ENCODE peak calls at places on chromosome 5, in five cellular contexts. I is neural crest cell, D is upper lobe of left lung, O is epithelial cell of esophagus, E is endothelial cell. S is an unnamed sample.
A peak's percentile ranks its signal among the peaks of the same experiment; 100 is the strongest.

GRCh38 chr5:5229405-5229804 is 89.3 kb downstream of the ADAMTS16 start:
- DNase-seq in I (no peak), O (peak; percentile 6), E (no peak), D (no peak), S (no peak)

GRCh38 chr5:134637106-134637721 is 4.6 kb upstream of the SAR1B start:
- DNase-seq in D (no peak), I (no peak), E (no peak), O (peak; percentile 94), S (no peak)

GRCh38 chr5:524442-525163 is at the start of gene SLC9A3:
- DNase-seq in I (no peak), E (no peak), D (peak; percentile 79), O (no peak), S (no peak)

GRCh38 chr5:148729182-148729581 is 74.9 kb upstream of the HTR4 start:
- DNase-seq in O (peak; percentile 14), I (no peak), E (no peak), D (no peak), S (no peak)

GRCh38 chr5:65326912-65327311 is 154.8 kb downstream of the ADAMTS6 start:
- DNase-seq in D (no peak), I (no peak), E (no peak), O (no peak), S (no peak)

GRCh38 chr5:160675988-160676387 is 176.0 kb downstream of the ATP10B start:
- DNase-seq in D (no peak), O (no peak), I (no peak), E (no peak), S (no peak)

GRCh38 chr5:150585781-150586461 is 54.5 kb upstream of the SYNPO start:
- DNase-seq in O (no peak), I (no peak), D (peak; percentile 42), E (no peak), S (no peak)

GRCh38 chr5:136724161-136724560 is 358.8 kb upstream of the TRPC7 start:
- DNase-seq in O (peak; percentile 83), D (no peak), E (no peak), I (no peak), S (no peak)

GRCh38 chr5:112014771-112015170 is 257.8 kb upstream of the NREP start:
- DNase-seq in D (no peak), O (no peak), E (no peak), I (no peak), S (no peak)

GRCh38 chr5:388266-389196 is 54.4 kb upstream of the EXOC3 start:
- DNase-seq in O (no peak), E (no peak), I (no peak), D (peak; percentile 61), S (peak; percentile 27)

GRCh38 chr5:34749431-34749872 is 89.5 kb upstream of the TTC23L start:
- DNase-seq in I (no peak), D (no peak), E (no peak), O (peak; percentile 7), S (no peak)

GRCh38 chr5:109819878-109820277 is 130.2 kb downstream of the MAN2A1 start:
- DNase-seq in I (no peak), D (no peak), E (no peak), O (no peak), S (no peak)
- TF ChIP-seq CTCF in I (no peak), D (no peak), E (peak; percentile 19), O (no peak), S (no peak)

DNA sequence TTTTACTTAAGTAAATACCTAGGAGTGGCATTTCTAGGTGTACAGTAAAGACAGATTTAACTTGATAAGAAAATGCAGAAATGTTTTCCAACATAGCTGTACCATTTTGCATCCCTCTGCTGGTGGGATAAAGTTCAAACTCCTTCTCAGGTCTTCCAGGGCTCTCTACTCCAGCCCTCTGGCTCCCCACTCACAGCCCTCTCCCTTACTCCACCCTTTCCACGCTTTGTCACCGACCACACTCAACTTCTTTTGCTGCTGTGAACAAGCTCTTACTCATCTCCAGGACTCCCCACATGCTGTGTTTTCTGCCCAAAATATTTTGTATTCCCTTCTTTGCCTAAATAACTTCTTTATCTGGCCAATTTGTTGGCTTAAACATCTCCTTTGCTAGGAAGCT is 90.6 kb upstream of the OSMR start:
- DNase-seq in D (no peak), O (peak; percentile 3), I (no peak), E (no peak), S (no peak)
- TF ChIP-seq CTCF in D (no peak), O (no peak), I (no peak), E (no peak), S (no peak)

GRCh38 chr5:4011943-4012342 is 416.3 kb downstream of the IRX1 start:
- DNase-seq in E (no peak), I (no peak), O (no peak), D (no peak), S (no peak)
- TF ChIP-seq CTCF in E (no peak), I (no peak), O (no peak), D (no peak), S (no peak)

GRCh38 chr5:176659440-176659839 is 12.2 kb downstream of the TSPAN17 start:
- DNase-seq in E (no peak), D (no peak), I (no peak), O (no peak), S (no peak)

GRCh38 chr5:176656467-176656990 is 9.2 kb downstream of the TSPAN17 start:
- DNase-seq in D (no peak), I (no peak), E (no peak), O (no peak), S (no peak)

GRCh38 chr5:176658817-176659216 is 11.5 kb downstream of the TSPAN17 start:
- DNase-seq in I (no peak), D (no peak), E (no peak), O (no peak), S (no peak)

GRCh38 chr5:176659860-176660461 is 12.7 kb downstream of the TSPAN17 start:
- DNase-seq in E (no peak), O (no peak), I (no peak), D (no peak), S (no peak)

GRCh38 chr5:176658007-176658599 is 10.8 kb downstream of the TSPAN17 start:
- DNase-seq in I (peak; percentile 70), D (no peak), E (peak; percentile 69), O (peak; percentile 72), S (peak; percentile 74)
- TF ChIP-seq CTCF in I (peak; percentile 85), D (peak; percentile 78), E (peak; percentile 70), O (peak; percentile 93), S (peak; percentile 91)

GRCh38 chr5:142542906-142543305 is 143.0 kb downstream of the FGF1 start:
- DNase-seq in E (no peak), D (no peak), O (no peak), I (no peak), S (no peak)
- TF ChIP-seq CTCF in E (no peak), D (peak; percentile 42), O (no peak), I (no peak), S (no peak)

GRCh38 chr5:144304683-144305082 is 134.0 kb downstream of the KCTD16 start:
- DNase-seq in D (no peak), O (no peak), I (no peak), E (no peak), S (no peak)

GRCh38 chr5:144307726-144308125 is 137.1 kb downstream of the KCTD16 start:
- DNase-seq in D (no peak), O (no peak), I (no peak), E (no peak), S (no peak)

GRCh38 chr5:144313147-144313726 is 142.6 kb downstream of the KCTD16 start:
- DNase-seq in I (no peak), E (no peak), O (no peak), D (no peak), S (no peak)

GRCh38 chr5:144308211-144308610 is 137.5 kb downstream of the KCTD16 start:
- DNase-seq in I (no peak), O (no peak), D (no peak), E (no peak), S (no peak)

DNA sequence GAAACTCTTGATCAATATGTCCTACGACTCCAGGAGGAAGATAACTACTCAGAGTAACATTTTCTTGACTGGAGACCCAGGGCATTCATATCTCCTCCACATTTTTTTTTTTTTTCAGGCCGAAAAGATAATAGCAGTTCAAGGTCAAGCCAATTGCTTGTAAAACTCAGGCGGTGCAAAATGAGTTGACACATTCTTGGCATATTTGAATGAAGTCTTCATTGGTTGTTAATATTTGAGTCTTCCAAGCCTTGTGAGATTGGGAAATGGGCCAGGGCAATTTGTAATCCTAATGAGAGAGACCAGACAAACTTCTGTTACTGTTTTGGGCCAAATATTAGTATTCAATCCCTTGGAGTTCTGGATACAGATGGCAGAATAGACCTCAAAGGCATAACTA is 138.6 kb downstream of the KCTD16 start:
- DNase-seq in I (no peak), E (no peak), D (no peak), O (no peak), S (no peak)
- TF ChIP-seq CTCF in I (no peak), E (no peak), D (no peak), O (no peak), S (no peak)

GRCh38 chr5:35815089-35815936 is 41.4 kb upstream of the IL7R start:
- DNase-seq in O (peak; percentile 48), E (peak; percentile 40), D (no peak), I (peak; percentile 19), S (no peak)
- TF ChIP-seq CTCF in O (peak; percentile 73), E (peak; percentile 57), D (no peak), I (peak; percentile 61), S (peak; percentile 32)

GRCh38 chr5:56585466-56585865 is 229.9 kb upstream of the MAP3K1 start:
- DNase-seq in D (no peak), I (no peak), E (no peak), O (peak; percentile 82), S (no peak)
- TF ChIP-seq CTCF in D (no peak), I (no peak), E (no peak), O (no peak), S (no peak)

S was measured in GM10248.